ENCODE peak calls at places on chromosomes 6 and 20, in six cellular contexts. P is nephron progenitor cell, N is lung, T is fibroblast of lung, R is left ventricle myocardium inferior, Z is heart left ventricle. J is an unnamed sample.

GRCh38 chr20:59566631-59567524 is 37.5 kb upstream of the PHACTR3 start:
- DNase-seq in R (no peak), N (no peak), P (no peak), Z (no peak), T (no peak), J (no peak)

GRCh38 chr20:4817230-4817671 is 95.5 kb downstream of the PRND start:
- DNase-seq in T (peak; percentile 6), R (no peak), Z (no peak), P (no peak), N (no peak), J (no peak)

GRCh38 chr20:51360451-51361230 is 181.9 kb downstream of the NFATC2 start:
- DNase-seq in R (no peak), N (no peak), T (peak; percentile 98), Z (no peak), P (no peak), J (no peak)

GRCh38 chr6:167056370-167056769 is 57.2 kb downstream of the CEP43 start:
- DNase-seq in N (no peak), P (no peak), T (no peak), Z (no peak), R (no peak), J (no peak)

GRCh38 chr20:43981535-43981934 is 66.9 kb downstream of the TOX2 start:
- DNase-seq in R (no peak), T (no peak), N (no peak), Z (no peak), P (no peak), J (no peak)

GRCh38 chr20:17949899-17950298 is 18.7 kb downstream of the SNX5 start:
- DNase-seq in T (no peak), N (no peak), R (no peak), Z (no peak), P (no peak), J (no peak)

GRCh38 chr20:33803921-33804337 is 7.2 kb upstream of the CHMP4B start:
- DNase-seq in Z (no peak), T (peak; percentile 63), R (no peak), P (no peak), N (no peak), J (no peak)

GRCh38 chr20:31577194-31577593 is 27.9 kb upstream of the ID1 start:
- DNase-seq in Z (no peak), R (no peak), T (no peak), P (no peak), N (no peak), J (no peak)

GRCh38 chr6:4010682-4011081 is 68.3 kb downstream of the FAM217A start:
- DNase-seq in P (no peak), T (no peak), Z (no peak), R (no peak), N (no peak), J (no peak)

GRCh38 chr6:75563032-75563431 is 38.6 kb upstream of the SENP6 start:
- DNase-seq in R (no peak), P (peak; percentile 6), T (peak; percentile 18), N (no peak), Z (no peak), J (no peak)

GRCh38 chr6:40914005-40914404 is 125.0 kb downstream of the UNC5CL start:
- DNase-seq in N (no peak), Z (no peak), T (no peak), P (no peak), R (no peak), J (no peak)

GRCh38 chr6:94074764-94075163 is 655.4 kb upstream of the EPHA7 start:
- DNase-seq in Z (no peak), N (no peak), R (no peak), P (no peak), T (no peak), J (no peak)

GRCh38 chr6:332671-333070 is 40.4 kb downstream of the DUSP22 start:
- DNase-seq in N (no peak), R (no peak), Z (no peak), P (no peak), T (peak; percentile 48), J (no peak)

GRCh38 chr6:109790131-109790530 is 99.0 kb downstream of the FIG4 start:
- DNase-seq in N (no peak), R (no peak), T (no peak), Z (no peak), P (no peak), J (no peak)

GRCh38 chr20:51985013-51985415 is 182.7 kb upstream of the SALL4 start:
- DNase-seq in R (no peak), Z (peak; percentile 10), N (no peak), P (no peak), T (peak; percentile 95), J (no peak)

GRCh38 chr6:41561931-41562632 is 15.9 kb downstream of the FOXP4 start:
- DNase-seq in P (no peak), R (no peak), T (no peak), Z (no peak), N (no peak), J (no peak)

GRCh38 chr20:46897471-46897870 is 2.8 kb downstream of the EYA2 start:
- DNase-seq in Z (no peak), T (no peak), N (no peak), R (no peak), P (no peak), J (no peak)

DNA sequence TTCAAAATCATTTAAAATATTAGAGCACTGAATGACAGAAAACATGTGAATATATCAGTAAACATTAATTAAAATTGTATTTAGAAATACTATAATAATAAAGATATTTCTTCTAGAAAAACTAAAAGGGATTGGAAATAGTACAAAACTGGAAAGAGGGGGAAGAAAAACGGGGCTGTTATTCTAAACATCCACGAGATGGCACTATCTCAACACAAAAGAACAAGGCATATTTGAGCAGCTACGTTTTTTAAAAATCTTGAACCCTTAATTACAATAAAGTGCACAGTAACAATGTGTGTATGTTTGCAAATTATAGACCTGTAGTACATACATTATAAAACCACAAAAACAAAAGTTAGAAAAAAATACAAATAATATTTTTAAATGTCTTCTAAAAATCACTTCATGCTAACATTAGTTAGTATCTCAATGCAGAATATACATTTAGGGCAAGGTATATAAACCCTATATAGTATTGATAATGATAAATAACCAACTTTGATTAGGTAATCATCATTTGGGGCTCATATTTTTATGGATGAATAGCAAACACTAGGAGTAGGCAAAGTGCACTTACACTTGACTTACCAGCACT is 42.5 kb upstream of the PNISR start:
- DNase-seq in R (no peak), T (peak; percentile 52), N (no peak), P (no peak), Z (no peak), J (no peak)
- TF ChIP-seq CTCF in R (peak; percentile 72), T (peak; percentile 64), N (peak; percentile 26), P (peak; percentile 67), Z (peak; percentile 71), J (peak; percentile 63)

GRCh38 chr6:142478117-142478516 is 176.3 kb downstream of the ADGRG6 start:
- DNase-seq in T (peak; percentile 28), Z (no peak), R (no peak), P (no peak), N (no peak), J (no peak)
- TF ChIP-seq CTCF in T (no peak), Z (no peak), R (no peak), P (no peak), N (no peak), J (no peak)

GRCh38 chr6:159527351-159527750 is 165.7 kb downstream of the SOD2 start:
- DNase-seq in T (no peak), N (no peak), P (no peak), Z (no peak), R (no peak), J (no peak)
- TF ChIP-seq CTCF in T (no peak), N (no peak), P (no peak), Z (no peak), R (no peak), J (no peak)

GRCh38 chr6:103273048-103273447 is 1586.7 kb downstream of the HACE1 start:
- DNase-seq in P (no peak), T (no peak), R (no peak), N (no peak), Z (no peak), J (no peak)
- TF ChIP-seq CTCF in P (peak; percentile 49), T (no peak), R (peak; percentile 58), N (no peak), Z (peak; percentile 18), J (peak; percentile 44)

DNA sequence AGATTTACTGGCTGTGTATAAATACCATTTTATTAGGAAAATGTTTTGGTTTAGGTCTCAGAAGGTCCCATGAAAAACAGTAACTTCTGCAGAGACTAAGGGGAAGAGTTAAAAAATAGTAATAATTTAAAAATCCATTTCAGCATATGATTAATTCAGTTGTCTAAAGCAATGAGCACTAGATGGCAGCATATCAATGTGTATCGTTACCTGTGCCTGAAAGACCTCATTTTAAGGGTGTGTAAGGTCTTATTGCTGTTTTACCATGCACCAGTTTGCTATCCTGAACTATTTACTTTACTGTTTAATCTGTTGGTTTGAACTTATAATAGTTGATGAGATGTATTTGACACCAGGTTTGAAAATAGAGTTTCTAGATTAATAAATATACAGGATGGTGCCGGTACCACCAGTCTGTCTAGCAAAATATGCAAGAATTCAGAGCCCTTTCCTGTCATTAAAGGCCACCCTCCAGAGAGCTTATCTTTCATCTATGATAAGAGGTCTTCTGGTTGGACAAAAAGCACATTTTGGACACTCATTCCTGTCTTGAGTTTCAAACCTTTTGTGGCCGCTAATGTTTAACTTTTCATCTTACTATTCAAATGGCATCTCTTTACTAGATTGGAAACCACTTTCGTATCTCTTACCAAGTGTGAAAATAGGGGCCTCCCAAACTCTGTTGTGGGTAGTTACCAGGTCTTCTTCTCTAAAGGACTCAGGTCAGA is 8.9 kb upstream of the AHI1 start:
- DNase-seq in R (no peak), P (no peak), Z (no peak), T (peak; percentile 85), N (no peak), J (no peak)
- TF ChIP-seq CTCF in R (peak; percentile 69), P (no peak), Z (peak; percentile 55), T (peak; percentile 42), N (peak; percentile 21), J (peak; percentile 73)